ENCODE peak calls at places on chromosomes 13 and 19, in four cellular contexts. One of them, this sample, is unnamed. For H3K4me1, the result is how much of the 10 kb centered on the place peaks cover.

GRCh38 chr13:64488731-64489130 is 2741.4 kb downstream of the PCDH9 start:
- DNase-seq in psoas muscle: no peak
- DNase-seq in Caco-2: no peak
- DNase-seq in RWPE2: no peak
- DNase-seq in this sample: no peak

GRCh38 chr19:11964858-11965645 is at the start of gene ZNF763:
- DNase-seq in psoas muscle: peak
- DNase-seq in Caco-2: peak
- DNase-seq in RWPE2: peak
- DNase-seq in this sample: peak

GRCh38 chr19:2532252-2533071 is 56.5 kb downstream of the GADD45B start:
- DNase-seq in psoas muscle: no peak
- DNase-seq in Caco-2: no peak
- DNase-seq in RWPE2: no peak
- DNase-seq in this sample: no peak

GRCh38 chr19:48419158-48419920 is 25.9 kb downstream of the GRIN2D start:
- DNase-seq in psoas muscle: peak
- DNase-seq in Caco-2: peak
- DNase-seq in RWPE2: no peak
- DNase-seq in this sample: no peak

GRCh38 chr13:90502143-90502542 is 845.3 kb upstream of the MIR17HG start:
- DNase-seq in psoas muscle: no peak
- DNase-seq in Caco-2: no peak
- DNase-seq in RWPE2: no peak
- DNase-seq in this sample: no peak

GRCh38 chr13:40190656-40191100 is 475.8 kb downstream of the FOXO1 start:
- DNase-seq in psoas muscle: peak
- DNase-seq in Caco-2: peak
- DNase-seq in RWPE2: no peak
- DNase-seq in this sample: peak

GRCh38 chr19:13978306-13978705 is 26.0 kb downstream of the DCAF15 start:
- DNase-seq in psoas muscle: peak
- DNase-seq in Caco-2: peak
- DNase-seq in RWPE2: no peak
- DNase-seq in this sample: peak

GRCh38 chr13:93364166-93364565 is 137.6 kb downstream of the GPC6 start:
- DNase-seq in psoas muscle: no peak
- DNase-seq in Caco-2: no peak
- DNase-seq in RWPE2: no peak
- DNase-seq in this sample: no peak

GRCh38 chr13:28137556-28137955 is 789 bp upstream of the PAN3 start:
- DNase-seq in psoas muscle: no peak
- DNase-seq in Caco-2: no peak
- DNase-seq in RWPE2: no peak
- DNase-seq in this sample: no peak

GRCh38 chr19:46426035-46426505 is 2.7 kb downstream of the PNMA8C start:
- DNase-seq in psoas muscle: no peak
- DNase-seq in Caco-2: no peak
- DNase-seq in RWPE2: no peak
- DNase-seq in this sample: no peak

GRCh38 chr19:13979224-13979623 is 26.9 kb downstream of the RFX1 start:
- DNase-seq in psoas muscle: no peak
- DNase-seq in Caco-2: no peak
- DNase-seq in RWPE2: no peak
- DNase-seq in this sample: no peak

GRCh38 chr13:68588623-68589022 is 1358.5 kb upstream of the PCDH9 start:
- DNase-seq in psoas muscle: no peak
- DNase-seq in Caco-2: no peak
- DNase-seq in RWPE2: no peak
- DNase-seq in this sample: no peak

GRCh38 chr19:40512473-40513344 is 45.9 kb downstream of the SPTBN4 start:
- DNase-seq in psoas muscle: no peak
- DNase-seq in Caco-2: no peak
- DNase-seq in RWPE2: no peak
- DNase-seq in this sample: no peak

GRCh38 chr19:3057275-3057714 is 5.0 kb downstream of the TLE5 start:
- DNase-seq in psoas muscle: peak
- DNase-seq in Caco-2: no peak
- DNase-seq in RWPE2: no peak
- DNase-seq in this sample: peak

GRCh38 chr13:63305641-63306133 is 1890.0 kb upstream of the PCDH20 start:
- DNase-seq in psoas muscle: no peak
- DNase-seq in Caco-2: no peak
- DNase-seq in RWPE2: no peak
- DNase-seq in this sample: no peak

DNA sequence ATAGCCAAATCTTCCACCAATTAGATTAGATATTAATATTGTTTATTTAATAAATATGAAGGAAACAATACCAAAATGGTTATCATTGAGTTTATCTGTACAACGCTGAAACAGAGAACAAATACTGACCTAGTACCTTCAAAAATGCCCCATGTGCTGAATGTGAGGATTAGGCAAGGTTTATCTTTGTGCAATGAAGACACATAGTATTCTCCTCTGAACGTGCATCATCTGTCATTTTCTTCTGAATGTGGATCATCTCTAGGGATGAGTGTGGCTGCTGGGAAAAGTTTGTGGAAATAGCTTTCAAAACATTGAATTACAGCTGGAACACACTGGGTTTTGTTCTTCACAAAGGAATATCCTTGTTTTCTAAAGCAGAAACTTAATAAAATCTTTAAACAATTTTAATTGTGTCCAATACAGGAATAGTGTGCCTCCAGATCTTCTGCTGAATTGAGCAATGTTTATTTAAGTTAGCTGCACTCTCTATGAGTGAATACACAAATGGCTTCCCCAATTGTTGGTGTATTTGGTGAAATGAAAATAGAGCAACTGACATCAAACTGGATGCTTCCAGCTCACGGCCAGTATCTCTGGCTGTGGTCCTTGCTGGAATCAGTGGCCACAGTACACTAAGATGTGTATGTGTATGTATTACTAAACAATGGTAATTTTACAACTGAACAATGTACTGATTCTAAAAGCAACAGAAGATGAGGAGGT is 6.7 kb downstream of the COL4A1 start:
- DNase-seq in psoas muscle: no peak
- DNase-seq in Caco-2: no peak
- DNase-seq in RWPE2: no peak
- DNase-seq in this sample: peak
- H3K4me1 ChIP-seq in psoas muscle: under half
- H3K4me1 ChIP-seq in Caco-2: under half
- H3K4me1 ChIP-seq in RWPE2: under half
- H3K4me1 ChIP-seq in this sample: under half

GRCh38 chr13:58994778-58995177 is 1169.0 kb downstream of the DIAPH3 start:
- DNase-seq in psoas muscle: no peak
- DNase-seq in Caco-2: no peak
- DNase-seq in RWPE2: no peak
- DNase-seq in this sample: no peak
- TF ChIP-seq CTCF in psoas muscle: no peak
- TF ChIP-seq CTCF in Caco-2: peak
- TF ChIP-seq CTCF in RWPE2: peak
- TF ChIP-seq CTCF in this sample: no peak

GRCh38 chr19:17103177-17103576 is 27.6 kb downstream of the MYO9B start:
- DNase-seq in psoas muscle: no peak
- DNase-seq in Caco-2: no peak
- DNase-seq in RWPE2: no peak
- DNase-seq in this sample: no peak

GRCh38 chr19:17104679-17105078 is 29.1 kb downstream of the MYO9B start:
- DNase-seq in psoas muscle: no peak
- DNase-seq in Caco-2: no peak
- DNase-seq in RWPE2: no peak
- DNase-seq in this sample: no peak

GRCh38 chr19:17098326-17098725 is 22.7 kb downstream of the MYO9B start:
- DNase-seq in psoas muscle: no peak
- DNase-seq in Caco-2: no peak
- DNase-seq in RWPE2: no peak
- DNase-seq in this sample: no peak

GRCh38 chr19:17105548-17105947 is 30.0 kb downstream of the MYO9B start:
- DNase-seq in psoas muscle: no peak
- DNase-seq in Caco-2: no peak
- DNase-seq in RWPE2: no peak
- DNase-seq in this sample: no peak

GRCh38 chr19:17101686-17102628 is 26.4 kb downstream of the MYO9B start:
- DNase-seq in psoas muscle: no peak
- DNase-seq in Caco-2: no peak
- DNase-seq in RWPE2: no peak
- DNase-seq in this sample: no peak
- H3K4me1 ChIP-seq in psoas muscle: under half
- H3K4me1 ChIP-seq in Caco-2: under half
- H3K4me1 ChIP-seq in RWPE2: under half
- H3K4me1 ChIP-seq in this sample: under half

GRCh38 chr13:51923983-51924539 is 62.3 kb downstream of the CCDC70 start:
- DNase-seq in psoas muscle: no peak
- DNase-seq in Caco-2: no peak
- DNase-seq in RWPE2: no peak
- DNase-seq in this sample: no peak
- TF ChIP-seq CTCF in psoas muscle: no peak
- TF ChIP-seq CTCF in Caco-2: peak
- TF ChIP-seq CTCF in RWPE2: peak
- TF ChIP-seq CTCF in this sample: no peak

GRCh38 chr19:16368385-16369305 is 44.0 kb downstream of the KLF2 start:
- DNase-seq in psoas muscle: no peak
- DNase-seq in Caco-2: no peak
- DNase-seq in RWPE2: no peak
- DNase-seq in this sample: no peak
- H3K4me1 ChIP-seq in psoas muscle: under half
- H3K4me1 ChIP-seq in Caco-2: under half
- H3K4me1 ChIP-seq in RWPE2: under half
- H3K4me1 ChIP-seq in this sample: under half

GRCh38 chr19:50703915-50704548 is 15.6 kb downstream of the SHANK1 start:
- DNase-seq in psoas muscle: no peak
- DNase-seq in Caco-2: peak
- DNase-seq in RWPE2: no peak
- DNase-seq in this sample: no peak
- TF ChIP-seq CTCF in psoas muscle: no peak
- TF ChIP-seq CTCF in Caco-2: peak
- TF ChIP-seq CTCF in RWPE2: peak
- TF ChIP-seq CTCF in this sample: no peak

DNA sequence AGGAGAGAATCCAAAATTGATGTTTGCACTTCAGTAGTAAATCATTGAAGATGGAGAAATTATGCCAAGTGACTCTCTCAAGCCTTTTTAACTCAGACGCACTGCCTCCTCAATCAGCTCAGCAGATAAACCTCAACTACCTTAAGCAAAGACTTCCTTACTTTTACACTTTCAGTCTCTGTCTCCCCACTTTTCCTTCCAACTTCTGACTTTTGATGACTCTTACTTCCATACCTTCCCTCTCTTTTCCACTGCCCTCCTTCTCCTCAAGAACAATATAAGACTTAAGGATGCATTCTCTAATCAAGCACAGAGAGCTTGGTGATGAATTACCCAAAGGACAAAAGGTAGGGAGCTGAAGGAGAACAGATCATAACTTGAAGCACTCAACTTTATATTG is 4.8 kb upstream of the DACH1 start:
- DNase-seq in psoas muscle: no peak
- DNase-seq in Caco-2: no peak
- DNase-seq in RWPE2: no peak
- DNase-seq in this sample: no peak
- H3K4me1 ChIP-seq in psoas muscle: under half
- H3K4me1 ChIP-seq in Caco-2: under half
- H3K4me1 ChIP-seq in RWPE2: under half
- H3K4me1 ChIP-seq in this sample: under half